ENCODE peak calls at places on chromosomes 5 and 9, in four cellular contexts. F, A, K and I are unnamed samples.
A peak's percentile ranks its signal among the peaks of the same experiment; 100 is the strongest.

GRCh38 chr9:91111876-91112275 is 249.8 kb downstream of the AUH start:
- DNase-seq in F (no peak), K (no peak), A (no peak), I (no peak)

GRCh38 chr9:93198117-93198838 is 14.3 kb downstream of the WNK2 start:
- DNase-seq in K (no peak), F (no peak), A (no peak), I (no peak)

GRCh38 chr9:87562530-87562929 is 64.9 kb downstream of the DAPK1 start:
- DNase-seq in F (no peak), K (no peak), A (no peak), I (no peak)

GRCh38 chr5:39876146-39876545 is 451.4 kb upstream of the DAB2 start:
- DNase-seq in A (no peak), K (no peak), F (no peak), I (no peak)

GRCh38 chr9:109468927-109469326 is 29.2 kb downstream of the PTPN3 start:
- DNase-seq in K (no peak), A (no peak), F (no peak), I (no peak)

GRCh38 chr5:52831776-52832511 is 44.2 kb downstream of the ITGA1 start:
- DNase-seq in A (no peak), K (no peak), F (no peak), I (no peak)

GRCh38 chr9:91896513-91897121 is 53.4 kb downstream of the ROR2 start:
- DNase-seq in A (no peak), F (peak; percentile 58), K (no peak), I (no peak)

GRCh38 chr9:33123632-33124031 is 43.5 kb downstream of the B4GALT1 start:
- DNase-seq in A (no peak), F (no peak), K (no peak), I (no peak)

GRCh38 chr9:71685394-71685793 is 82.9 kb downstream of the CEMIP2 start:
- DNase-seq in K (peak; percentile 60), A (no peak), F (no peak), I (peak; percentile 40)

GRCh38 chr9:112764344-112764743 is 13.8 kb downstream of the SNX30 start:
- DNase-seq in F (peak; percentile 38), A (no peak), K (no peak), I (no peak)

GRCh38 chr5:95669540-95669939 is 13.3 kb downstream of the SPATA9 start:
- DNase-seq in F (no peak), K (no peak), A (no peak), I (no peak)

GRCh38 chr9:112764837-112765236 is 14.3 kb downstream of the SNX30 start:
- DNase-seq in A (no peak), F (peak; percentile 25), K (no peak), I (no peak)

GRCh38 chr9:107810493-107810931 is 320.9 kb upstream of the KLF4 start:
- DNase-seq in A (no peak), F (no peak), K (no peak), I (no peak)

GRCh38 chr9:124894741-124895170 is 32.8 kb downstream of the ARPC5L start:
- DNase-seq in F (peak; percentile 55), K (peak; percentile 88), A (no peak), I (peak; percentile 31)

GRCh38 chr9:109499631-109500120 is 1.6 kb upstream of the PTPN3 start:
- DNase-seq in F (peak; percentile 71), A (no peak), K (no peak), I (no peak)

GRCh38 chr9:138048184-138048583 is 170.6 kb downstream of the CACNA1B start:
- DNase-seq in F (peak; percentile 1), A (peak; percentile 14), K (no peak), I (no peak)

GRCh38 chr5:110896901-110897300 is 158.1 kb downstream of the SLC25A46 start:
- DNase-seq in A (no peak), F (no peak), K (no peak), I (no peak)

GRCh38 chr5:102988459-102988858 is 131.5 kb downstream of the GIN1 start:
- DNase-seq in K (no peak), F (no peak), A (no peak), I (no peak)

GRCh38 chr9:88535226-88535931 is 401 bp downstream of the NXNL2 start:
- DNase-seq in F (peak; percentile 69), K (no peak), A (no peak), I (no peak)

GRCh38 chr5:67141644-67142043 is 55.0 kb downstream of the CD180 start:
- DNase-seq in F (no peak), K (no peak), A (no peak), I (no peak)

GRCh38 chr5:136018814-136019777 is 9.7 kb upstream of the TGFBI start:
- DNase-seq in F (no peak), A (no peak), K (no peak), I (no peak)

GRCh38 chr9:35847786-35848185 is 18.8 kb downstream of the TMEM8B start:
- DNase-seq in A (no peak), F (no peak), K (no peak), I (no peak)

GRCh38 chr5:16033196-16033925 is 146.2 kb downstream of the MARCHF11 start:
- DNase-seq in K (no peak), F (no peak), A (no peak), I (no peak)

GRCh38 chr9:133597316-133597957 is 11.8 kb downstream of the FAM163B start:
- DNase-seq in K (no peak), F (no peak), A (no peak), I (no peak)

GRCh38 chr5:96751203-96752169 is 56.3 kb downstream of the ERAP1 start:
- DNase-seq in K (no peak), A (no peak), F (no peak), I (no peak)
- H3K27ac ChIP-seq in K (no peak overlapping the region), A (no peak overlapping the region), F (peak overlapping the region; percentile 3), I (no peak overlapping the region)

DNA sequence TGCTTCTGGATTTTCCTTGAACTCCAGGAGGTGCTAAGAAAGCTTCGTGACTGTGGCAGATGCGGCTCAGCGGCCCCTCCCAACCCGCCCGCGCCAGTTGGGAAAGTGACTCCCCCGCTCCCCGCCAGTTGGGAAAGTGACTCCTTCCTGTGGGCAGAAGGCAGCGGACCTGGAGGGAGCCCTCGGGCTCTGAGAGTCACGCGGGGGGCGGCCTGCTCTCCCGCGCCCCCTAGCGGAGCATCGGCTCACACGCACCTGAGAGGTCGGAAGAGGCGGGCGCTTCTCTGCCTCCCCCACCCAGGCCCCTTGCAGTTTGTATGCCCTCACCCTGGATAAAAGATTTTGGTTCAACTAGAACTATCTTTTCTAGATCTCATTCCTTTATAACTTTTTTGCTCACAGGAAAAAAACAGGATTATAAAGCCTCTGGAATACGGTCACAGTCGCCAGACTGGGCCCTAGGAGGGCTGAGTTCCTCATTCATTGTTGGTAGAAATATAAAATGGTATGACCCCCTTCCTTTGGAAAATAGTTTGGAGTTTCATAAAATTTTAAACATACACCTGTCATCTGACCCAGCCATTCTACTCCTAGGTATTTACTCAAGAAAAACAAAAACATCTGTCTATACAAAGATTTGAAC is 82.2 kb downstream of the HSD17B3 start:
- DNase-seq in F (peak; percentile 28), K (peak; percentile 45), A (peak; percentile 55), I (peak; percentile 40)
- H3K27ac ChIP-seq in F (no peak overlapping the region), K (no peak overlapping the region), A (no peak overlapping the region), I (no peak overlapping the region)

DNA sequence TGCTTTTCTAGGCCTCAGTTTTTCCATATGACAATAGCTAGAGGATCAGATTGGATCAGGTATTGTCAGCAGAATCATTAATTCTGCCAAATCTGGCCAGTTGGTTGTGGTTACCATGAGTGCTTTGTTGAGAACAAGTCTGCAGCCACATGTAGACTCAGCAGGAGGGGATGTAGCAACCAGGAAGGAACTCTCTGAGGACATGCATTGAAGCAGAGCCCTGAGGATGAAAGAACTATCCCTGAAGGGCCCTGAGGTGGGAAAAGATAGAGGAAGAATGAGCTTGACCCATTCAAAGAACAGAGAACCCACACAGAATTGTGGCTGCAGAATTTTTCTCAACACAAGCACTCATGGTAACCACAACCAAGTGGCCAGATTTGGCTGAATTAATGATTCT is 60.1 kb upstream of the AFAP1L1 start:
- DNase-seq in F (no peak), A (no peak), K (no peak), I (no peak)
- H3K27ac ChIP-seq in F (no peak overlapping the region), A (no peak overlapping the region), K (no peak overlapping the region), I (no peak overlapping the region)

GRCh38 chr5:73747696-73748380 is 121.8 kb downstream of the ARHGEF28 start:
- DNase-seq in K (no peak), A (no peak), F (no peak), I (no peak)
- H3K27ac ChIP-seq in K (no peak overlapping the region), A (no peak overlapping the region), F (no peak overlapping the region), I (no peak overlapping the region)

GRCh38 chr5:159905496-159905895 is 10.8 kb upstream of the ADRA1B start:
- DNase-seq in F (no peak), K (no peak), A (no peak), I (no peak)
- H3K27ac ChIP-seq in F (no peak overlapping the region), K (no peak overlapping the region), A (no peak overlapping the region), I (no peak overlapping the region)